ENCODE peak calls at places on chromosomes 7 and 10, in five cellular contexts. U is IMR-90, M is neuronal stem cell, K is mesenchymal stem cell, E is H1. L is an unnamed sample. For H3K36me3, the result is how much of the 10 kb centered on the place peaks cover.

GRCh38 chr10:71039551-71039950 is 151.2 kb upstream of the PCBD1 start:
- DNase-seq in K (no peak), M (no peak), U (no peak), E (no peak), L (no peak)

GRCh38 chr10:127576011-127576410 is 26.9 kb downstream of the NPS start:
- DNase-seq in E (no peak), K (no peak), U (no peak), M (no peak), L (no peak)

GRCh38 chr7:16999541-17000266 is 117.9 kb upstream of the AGR3 start:
- DNase-seq in M (no peak), K (no peak), U (no peak), E (no peak), L (no peak)

GRCh38 chr7:121301441-121302213 is 27.2 kb upstream of the WNT16 start:
- DNase-seq in K (no peak), M (no peak), U (peak), E (no peak), L (peak)

GRCh38 chr7:134421998-134422397 is 36.9 kb downstream of the AKR1B1 start:
- DNase-seq in M (no peak), K (no peak), E (no peak), U (no peak), L (no peak)

GRCh38 chr10:104330168-104331117 is 7.8 kb downstream of the ITPRIP start:
- DNase-seq in U (peak), K (peak), M (no peak), E (no peak), L (peak)

GRCh38 chr10:86671985-86672710 is 3.8 kb downstream of the LDB3 start:
- DNase-seq in U (peak), M (no peak), E (no peak), K (peak), L (no peak)

GRCh38 chr7:113548137-113548536 is 370.7 kb downstream of the PPP1R3A start:
- DNase-seq in U (no peak), M (no peak), E (no peak), K (no peak), L (no peak)

GRCh38 chr7:128247640-128248194 is 6.6 kb downstream of the LEP start:
- DNase-seq in M (no peak), U (peak), E (no peak), K (peak), L (peak)

GRCh38 chr10:121244791-121245190 is 353.5 kb downstream of the FGFR2 start:
- DNase-seq in E (no peak), U (no peak), M (no peak), K (peak), L (no peak)

GRCh38 chr10:36412942-36413341 is 712.5 kb upstream of the ANKRD30A start:
- DNase-seq in E (no peak), U (no peak), M (no peak), K (no peak), L (peak)

GRCh38 chr10:4384254-4384653 is 441.8 kb upstream of the AKR1E2 start:
- DNase-seq in K (peak), M (no peak), U (peak), E (no peak), L (no peak)

GRCh38 chr10:86662186-86663045 is 5.9 kb upstream of the LDB3 start:
- DNase-seq in U (no peak), K (no peak), M (no peak), E (no peak), L (no peak)

GRCh38 chr7:26612742-26613141 is 251.6 kb downstream of the SKAP2 start:
- DNase-seq in E (peak), U (no peak), K (no peak), M (no peak), L (no peak)

GRCh38 chr10:129023057-129023456 is 444.0 kb upstream of the MGMT start:
- DNase-seq in K (peak), U (peak), E (no peak), M (no peak), L (no peak)

GRCh38 chr7:115546790-115547189 is 483.8 kb downstream of the TFEC start:
- DNase-seq in E (no peak), U (peak), K (no peak), M (no peak), L (no peak)

GRCh38 chr10:17123062-17123661 is 6.4 kb downstream of the CUBN start:
- DNase-seq in M (no peak), K (peak), U (peak), E (no peak), L (no peak)

GRCh38 chr10:44249490-44249889 is 135.4 kb downstream of the CXCL12 start:
- DNase-seq in M (no peak), E (no peak), U (no peak), K (no peak), L (no peak)

GRCh38 chr7:4845740-4846142 is 16.1 kb downstream of the PAPOLB start:
- DNase-seq in K (no peak), U (no peak), E (peak), M (peak), L (peak)

GRCh38 chr10:48923763-48924162 is 15.9 kb downstream of the LRRC18 start:
- DNase-seq in E (no peak), M (no peak), U (no peak), K (no peak), L (no peak)

GRCh38 chr7:18175801-18176450 is 148.3 kb upstream of the PRPS1L1 start:
- DNase-seq in K (peak), U (no peak), E (no peak), M (no peak), L (peak)

GRCh38 chr7:118053353-118053752 is 130.6 kb upstream of the LSM8 start:
- DNase-seq in U (no peak), K (no peak), M (no peak), E (no peak), L (no peak)

GRCh38 chr10:77236700-77237099 is 400.9 kb downstream of the KCNMA1 start:
- DNase-seq in U (peak), M (no peak), K (peak), E (no peak), L (no peak)

GRCh38 chr7:105678811-105679495 is 97.7 kb upstream of the EFCAB10 start:
- DNase-seq in M (no peak), E (no peak), U (peak), K (no peak), L (no peak)

GRCh38 chr10:86335831-86336230 is 30.8 kb downstream of the GRID1 start:
- DNase-seq in K (no peak), U (no peak), E (no peak), M (no peak), L (no peak)

GRCh38 chr10:43940898-43941777 is 292.5 kb upstream of the ZNF32 start:
- DNase-seq in E (no peak), U (no peak), M (no peak), K (no peak), L (no peak)

GRCh38 chr7:49638166-49638565 is 135.3 kb upstream of the VWC2 start:
- DNase-seq in U (no peak), M (no peak), E (no peak), K (no peak), L (peak)

GRCh38 chr10:1197384-1197783 is 141.2 kb downstream of the WDR37 start:
- DNase-seq in E (no peak), U (no peak), K (no peak), M (no peak), L (no peak)

GRCh38 chr7:110130669-110131068 is 960.3 kb upstream of the LRRN3 start:
- DNase-seq in M (no peak), K (no peak), U (peak), E (no peak), L (no peak)

GRCh38 chr10:116264296-116264695 is 8.7 kb downstream of the GFRA1 start:
- DNase-seq in M (no peak), U (no peak), E (no peak), K (no peak), L (no peak)

GRCh38 chr7:134669845-134670373 is 23.3 kb downstream of the BPGM start:
- DNase-seq in U (peak), M (no peak), K (peak), E (no peak), L (no peak)

GRCh38 chr10:88926484-88927249 is 25.9 kb downstream of the ACTA2 start:
- DNase-seq in U (peak), E (no peak), K (peak), M (no peak), L (peak)

GRCh38 chr10:9579110-9579705 is 1438.5 kb upstream of the CELF2 start:
- DNase-seq in M (no peak), E (no peak), U (peak), K (peak), L (no peak)

GRCh38 chr7:149509774-149510173 is 12.2 kb upstream of the ZNF746 start:
- DNase-seq in E (no peak), K (no peak), U (no peak), M (no peak), L (no peak)

GRCh38 chr7:141151726-141152125 is 77.9 kb downstream of the TMEM178B start:
- DNase-seq in K (no peak), E (peak), M (no peak), U (no peak), L (no peak)

GRCh38 chr10:77926566-77927342 is at the start of gene DLG5:
- DNase-seq in E (peak), K (peak), U (peak), M (peak), L (no peak)

GRCh38 chr10:133235891-133236321 is 1.7 kb upstream of the VENTX start:
- DNase-seq in K (no peak), M (no peak), E (no peak), U (no peak), L (no peak)

DNA sequence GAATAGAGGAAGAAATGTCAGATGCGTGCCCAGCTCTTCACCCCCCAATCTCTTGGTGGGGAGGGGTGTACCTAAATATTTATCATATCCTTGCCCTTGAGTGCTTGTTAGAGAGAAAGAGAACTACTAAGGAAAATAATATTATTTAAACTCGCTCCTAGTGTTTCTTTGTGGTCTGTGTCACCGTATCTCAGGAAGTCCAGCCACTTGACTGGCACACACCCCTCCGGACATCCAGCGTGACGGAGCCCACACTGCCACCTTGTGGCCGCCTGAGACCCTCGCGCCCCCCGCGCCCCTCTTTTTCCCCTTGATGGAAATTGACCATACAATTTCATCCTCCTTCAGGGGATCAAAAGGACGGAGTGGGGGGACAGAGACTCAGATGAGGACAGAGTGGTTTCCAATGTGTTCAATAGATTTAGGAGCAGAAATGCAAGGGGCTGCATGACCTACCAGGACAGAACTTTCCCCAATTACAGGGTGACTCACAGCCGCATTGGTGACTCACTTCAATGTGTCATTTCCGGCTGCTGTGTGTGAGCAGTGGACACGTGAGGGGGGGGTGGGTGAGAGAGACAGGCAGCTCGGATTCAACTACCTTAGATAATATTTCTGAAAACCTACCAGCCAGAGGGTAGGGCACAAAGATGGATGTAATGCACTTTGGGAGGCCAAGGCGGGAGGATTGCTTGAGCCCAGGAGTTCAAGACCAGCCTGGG is 11.4 kb downstream of the SERPINE1 start:
- DNase-seq in U (peak), E (peak), M (no peak), K (peak), L (peak)
- H3K14ac ChIP-seq in U (peak), E (no peak), M (no peak), K (no peak), L (no peak)

GRCh38 chr7:112257073-112257472 is 50.6 kb downstream of the ZNF277 start:
- DNase-seq in E (no peak), K (no peak), M (no peak), U (no peak), L (no peak)

GRCh38 chr7:112254166-112254565 is 47.7 kb downstream of the ZNF277 start:
- DNase-seq in M (no peak), U (no peak), E (no peak), K (no peak), L (no peak)

GRCh38 chr7:112252691-112253090 is 46.2 kb downstream of the ZNF277 start:
- DNase-seq in U (no peak), E (no peak), M (no peak), K (no peak), L (no peak)

GRCh38 chr7:112255388-112255720 is 48.9 kb downstream of the ZNF277 start:
- DNase-seq in U (no peak), M (no peak), E (no peak), K (no peak), L (no peak)

GRCh38 chr7:112254709-112255387 is 48.4 kb downstream of the ZNF277 start:
- DNase-seq in E (no peak), K (no peak), M (no peak), U (no peak), L (no peak)
- H3K4ac ChIP-seq in E (no peak), K (no peak), M (no peak), U (no peak), L (no peak)

GRCh38 chr7:2655870-2656614 is 24.3 kb downstream of the TTYH3 start:
- DNase-seq in K (no peak), M (no peak), E (no peak), U (no peak), L (no peak)
- H3K36me3 ChIP-seq in K (half or more), M (half or more), E (under half), U (half or more), L (half or more)

GRCh38 chr7:23474098-23474828 is 4.0 kb upstream of the IGF2BP3 start:
- DNase-seq in M (peak), U (peak), K (peak), E (peak), L (peak)
- H3K14ac ChIP-seq in M (peak), U (peak), K (no peak), E (no peak), L (peak)

GRCh38 chr7:42931834-42932651 is at the start of the genes MRPL32 and PSMA2:
- DNase-seq in U (peak), K (peak), E (peak), M (peak), L (peak)
- H3K4ac ChIP-seq in U (peak), K (peak), E (peak), M (no peak), L (peak)